ENCODE peak calls at places on chromosomes 2 and 18, in eight cellular contexts. B, X, E, L, J, A, K and O are unnamed samples.

GRCh38 chr2:108396845-108397244 is 19.1 kb downstream of the SULT1C4 start:
- DNase-seq in B (no peak), X (no peak), E (no peak), L (peak; percentile 42), J (peak; percentile 44), A (peak; percentile 48), K (no peak), O (no peak)

GRCh38 chr18:61676763-61677434 is 215.9 kb downstream of the RNF152 start:
- DNase-seq in B (no peak), X (no peak), E (no peak), L (no peak), J (no peak), A (no peak), K (no peak), O (no peak)

GRCh38 chr2:68458962-68459361 is 8.1 kb downstream of the FBXO48 start:
- DNase-seq in B (peak; percentile 54), X (no peak), E (no peak), L (no peak), J (no peak), A (no peak), K (no peak), O (no peak)

GRCh38 chr2:36146765-36147164 is 208.8 kb upstream of the CRIM1 start:
- DNase-seq in B (no peak), X (no peak), E (no peak), L (no peak), J (no peak), A (no peak), K (no peak), O (no peak)

GRCh38 chr18:59915606-59916005 is 15.8 kb downstream of the PMAIP1 start:
- DNase-seq in B (peak; percentile 85), X (no peak), E (no peak), L (no peak), J (no peak), A (no peak), K (peak; percentile 49), O (no peak)

GRCh38 chr18:681985-682384 is 24.5 kb downstream of the TYMS start:
- DNase-seq in B (no peak), X (no peak), E (no peak), L (no peak), J (no peak), A (no peak), K (no peak), O (no peak)

GRCh38 chr2:191544511-191545062 is 133.3 kb upstream of the NABP1 start:
- DNase-seq in B (peak; percentile 74), X (no peak), E (no peak), L (no peak), J (no peak), A (no peak), K (no peak), O (no peak)

GRCh38 chr2:62050456-62051045 is 145.1 kb downstream of the COMMD1 start:
- DNase-seq in B (no peak), X (no peak), E (no peak), L (no peak), J (no peak), A (peak; percentile 27), K (no peak), O (no peak)

GRCh38 chr2:213995400-213996105 is 415.3 kb upstream of the VWC2L start:
- DNase-seq in B (peak; percentile 98), X (peak; percentile 48), E (no peak), L (no peak), J (peak; percentile 86), A (no peak), K (peak; percentile 99), O (no peak)

GRCh38 chr2:49122107-49122506 is 32.2 kb downstream of the FSHR start:
- DNase-seq in B (no peak), X (no peak), E (no peak), L (no peak), J (no peak), A (no peak), K (no peak), O (no peak)

GRCh38 chr18:57727952-57728807 is 74.9 kb downstream of the ATP8B1 start:
- DNase-seq in B (peak; percentile 74), X (no peak), E (no peak), L (no peak), J (no peak), A (no peak), K (no peak), O (no peak)

GRCh38 chr2:220628252-220628651 is 943.9 kb downstream of the EPHA4 start:
- DNase-seq in B (no peak), X (no peak), E (no peak), L (no peak), J (no peak), A (no peak), K (no peak), O (no peak)

GRCh38 chr18:48886520-48887293 is 64.1 kb downstream of the SMAD7 start:
- DNase-seq in B (no peak), X (no peak), E (peak; percentile 38), L (no peak), J (no peak), A (no peak), K (no peak), O (no peak)

GRCh38 chr2:231415029-231415428 is 19.5 kb downstream of the B3GNT7 start:
- DNase-seq in B (no peak), X (no peak), E (no peak), L (no peak), J (no peak), A (no peak), K (no peak), O (no peak)

GRCh38 chr18:68418881-68419280 is 296.0 kb downstream of the TMX3 start:
- DNase-seq in B (peak; percentile 49), X (no peak), E (no peak), L (no peak), J (no peak), A (no peak), K (no peak), O (no peak)

GRCh38 chr18:68417826-68418225 is 297.1 kb downstream of the TMX3 start:
- DNase-seq in B (peak; percentile 53), X (no peak), E (no peak), L (no peak), J (no peak), A (no peak), K (no peak), O (no peak)

GRCh38 chr18:68414407-68414806 is 300.5 kb downstream of the TMX3 start:
- DNase-seq in B (no peak), X (no peak), E (no peak), L (no peak), J (no peak), A (no peak), K (no peak), O (no peak)

GRCh38 chr18:68417166-68417776 is 297.6 kb downstream of the TMX3 start:
- DNase-seq in B (no peak), X (no peak), E (no peak), L (no peak), J (no peak), A (no peak), K (no peak), O (no peak)

DNA sequence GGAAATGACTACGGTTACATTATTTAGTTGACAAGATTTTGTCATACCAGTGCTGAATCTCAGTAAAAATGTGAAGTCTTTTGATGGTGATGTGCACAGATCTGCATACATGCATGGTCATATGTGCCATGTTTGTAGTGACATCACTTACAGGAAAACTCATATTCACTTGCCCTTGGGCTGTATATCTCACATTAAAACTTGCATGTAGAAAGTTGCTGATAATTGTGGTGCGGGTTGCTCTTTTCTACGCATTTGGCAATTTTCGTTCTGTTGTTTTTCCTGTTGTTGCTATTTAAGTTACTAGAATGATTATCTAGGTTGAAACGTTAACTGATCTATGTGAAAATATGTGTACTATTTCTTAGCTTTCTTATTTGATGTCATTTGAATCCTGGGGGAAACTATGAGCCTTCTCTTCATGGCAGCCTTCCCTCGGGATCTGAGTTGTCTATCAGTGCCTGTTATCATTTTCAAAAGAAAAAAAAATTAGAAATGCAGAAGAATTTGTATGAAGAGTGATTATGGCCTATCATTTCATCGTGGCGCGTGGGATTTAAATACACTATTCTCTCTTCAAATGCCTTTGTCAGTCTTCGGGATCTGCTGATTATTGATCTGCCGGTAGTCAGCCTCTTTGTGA is 296.6 kb downstream of the TMX3 start:
- DNase-seq in B (no peak), X (no peak), E (no peak), L (no peak), J (no peak), A (no peak), K (no peak), O (no peak)
- TF ChIP-seq CTCF in B (no peak), X (no peak), E (no peak), L (no peak), J (no peak), A (no peak), K (no peak), O (no peak)

DNA sequence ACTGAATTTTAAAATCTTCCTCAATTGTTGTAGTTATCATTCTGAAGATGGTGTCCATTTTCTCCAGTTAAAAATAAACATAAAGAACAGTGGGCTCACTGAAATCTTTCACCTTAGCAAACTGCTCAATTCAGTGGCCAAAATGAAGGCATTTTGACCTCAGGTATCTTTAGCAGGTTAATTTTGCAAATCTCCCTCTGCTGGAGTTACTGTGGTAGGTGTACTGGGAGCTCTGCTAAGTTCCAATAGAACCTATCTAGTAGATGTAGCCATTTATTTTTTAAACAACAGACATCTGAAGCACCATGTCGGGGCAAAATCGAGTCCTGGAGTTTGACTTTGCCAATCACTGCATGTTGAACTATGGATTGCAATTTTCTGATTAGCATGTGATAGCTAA is 177.1 kb downstream of the IRS1 start:
- DNase-seq in B (peak; percentile 17), X (no peak), E (no peak), L (no peak), J (peak; percentile 17), A (no peak), K (no peak), O (no peak)
- TF ChIP-seq CTCF in B (no peak), X (peak; percentile 17), E (no peak), L (no peak), J (no peak), A (no peak), K (peak; percentile 40), O (no peak)

DNA sequence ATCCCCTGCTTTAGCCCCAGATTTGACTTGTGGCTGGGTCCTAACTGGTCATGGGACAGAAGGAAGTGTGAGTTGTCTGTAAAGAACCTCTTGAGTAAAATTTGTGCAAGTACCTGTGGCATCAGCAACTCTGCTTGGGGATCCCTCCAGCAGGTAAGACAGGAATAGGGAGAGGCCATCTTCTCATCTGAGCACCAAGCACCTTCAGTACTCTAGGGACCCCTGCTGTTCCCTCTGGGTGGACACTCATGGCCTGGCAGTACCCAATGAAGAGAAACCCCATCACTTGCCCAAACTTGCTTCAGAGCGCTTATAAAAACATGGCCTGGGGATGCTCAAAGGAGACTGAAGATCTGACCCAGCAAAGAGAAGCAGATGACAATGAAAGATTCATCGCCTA is 297.8 kb downstream of the SP3 start:
- DNase-seq in B (peak; percentile 49), X (no peak), E (no peak), L (no peak), J (peak; percentile 64), A (no peak), K (no peak), O (no peak)
- TF ChIP-seq CTCF in B (peak; percentile 33), X (peak; percentile 31), E (no peak), L (no peak), J (peak; percentile 34), A (peak; percentile 10), K (peak; percentile 26), O (no peak)

DNA sequence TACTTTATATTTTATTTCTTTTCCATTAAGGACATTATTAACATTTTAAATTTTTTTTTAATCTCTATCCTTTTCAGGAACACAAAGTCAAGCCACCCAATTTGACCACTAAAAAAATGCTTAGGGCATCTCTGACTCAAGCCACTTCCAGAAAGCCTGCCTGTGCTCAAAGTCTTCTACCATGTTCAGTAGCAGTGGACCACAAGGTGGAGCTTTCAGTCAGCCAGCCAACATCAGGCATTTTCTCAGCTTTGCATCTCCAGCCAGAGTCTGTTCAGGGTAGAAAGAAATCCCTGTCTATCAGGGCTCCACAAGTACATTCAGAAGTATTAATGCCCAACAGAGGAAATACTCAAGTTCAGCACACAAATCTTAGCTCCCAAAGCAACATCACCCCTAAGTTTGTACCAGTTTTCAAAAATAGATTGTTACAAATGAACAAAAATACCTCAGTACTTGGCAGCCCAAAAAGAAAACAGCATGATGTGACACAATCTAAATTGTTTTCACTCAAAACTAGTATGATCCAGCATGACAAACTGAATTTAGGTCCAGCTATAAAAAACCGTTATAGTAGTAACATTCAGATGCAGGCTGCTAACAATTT is 37.6 kb downstream of the C18orf63 start:
- DNase-seq in B (peak; percentile 70), X (peak; percentile 63), E (no peak), L (peak; percentile 53), J (peak; percentile 61), A (peak; percentile 77), K (peak; percentile 39), O (peak; percentile 36)
- TF ChIP-seq CTCF in B (peak; percentile 75), X (peak; percentile 76), E (peak; percentile 38), L (no peak), J (peak; percentile 67), A (peak; percentile 79), K (peak; percentile 75), O (peak; percentile 42)